ENCODE peak calls at places on chromosomes 1 and 21, in four cellular contexts. L, S, I and O are unnamed samples.

GRCh38 chr1:247295274-247295684 is 36.4 kb downstream of the ZNF496 start:
- DNase-seq in S (no peak), L (no peak), I (peak; percentile 44), O (no peak)

GRCh38 chr1:153842006-153842471 is 66.8 kb downstream of the SLC27A3 start:
- DNase-seq in L (no peak), I (no peak), S (no peak), O (no peak)

GRCh38 chr1:219797009-219797408 is 131.3 kb downstream of the SLC30A10 start:
- DNase-seq in L (no peak), I (no peak), S (no peak), O (no peak)

GRCh38 chr1:191696371-191696770 is 461.9 kb upstream of the RGS18 start:
- DNase-seq in L (no peak), I (no peak), S (no peak), O (no peak)

GRCh38 chr21:43354016-43354420 is 72.9 kb downstream of the SIK1 start:
- DNase-seq in I (no peak), L (no peak), S (no peak), O (no peak)

GRCh38 chr21:31894441-31894840 is 21.6 kb downstream of the HUNK start:
- DNase-seq in L (no peak), S (no peak), I (no peak), O (no peak)

GRCh38 chr1:171610385-171610784 is 11.7 kb upstream of the MYOCOS start:
- DNase-seq in L (no peak), I (no peak), S (no peak), O (no peak)

GRCh38 chr1:185207980-185208602 is 51.1 kb downstream of the SWT1 start:
- DNase-seq in I (no peak), L (no peak), S (no peak), O (no peak)

GRCh38 chr1:247064309-247064708 is 14.3 kb downstream of the ZNF670 start:
- DNase-seq in I (no peak), L (no peak), S (no peak), O (no peak)

GRCh38 chr1:28815533-28815932 is 3.6 kb downstream of the OPRD1 start:
- DNase-seq in S (no peak), L (no peak), I (no peak), O (no peak)

GRCh38 chr21:42636535-42636914 is 16.9 kb upstream of the PDE9A start:
- DNase-seq in S (no peak), L (no peak), I (no peak), O (no peak)

GRCh38 chr1:240474133-240474614 is 137.8 kb downstream of the GREM2 start:
- DNase-seq in L (peak; percentile 12), I (no peak), S (no peak), O (no peak)

GRCh38 chr1:81115422-81115821 is 685.3 kb upstream of the ADGRL2 start:
- DNase-seq in L (no peak), I (no peak), S (no peak), O (no peak)

GRCh38 chr1:162757476-162757875 is 33.0 kb upstream of the HSD17B7 start:
- DNase-seq in S (no peak), L (no peak), I (no peak), O (no peak)

GRCh38 chr1:55623339-55623738 is 408.2 kb upstream of the USP24 start:
- DNase-seq in L (peak; percentile 6), I (no peak), S (no peak), O (no peak)

GRCh38 chr1:109312246-109312645 is 5.4 kb upstream of the MYBPHL start:
- DNase-seq in L (no peak), S (no peak), I (no peak), O (no peak)

GRCh38 chr1:212098340-212098739 is 62.8 kb downstream of the DTL start:
- DNase-seq in L (no peak), S (no peak), I (no peak), O (no peak)

GRCh38 chr1:174222166-174222949 is 63.0 kb downstream of the RABGAP1L start:
- DNase-seq in S (no peak), L (no peak), I (no peak), O (no peak)

GRCh38 chr21:36478941-36479340 is 981 bp downstream of the CLDN14 start:
- DNase-seq in S (peak; percentile 15), I (peak; percentile 57), L (no peak), O (no peak)

GRCh38 chr1:157105988-157106812 is 6.6 kb upstream of the ETV3L start:
- DNase-seq in I (no peak), S (peak; percentile 67), L (peak; percentile 16), O (no peak)

GRCh38 chr1:182149411-182149965 is 88.0 kb upstream of the ZNF648 start:
- DNase-seq in S (no peak), L (peak; percentile 86), I (no peak), O (no peak)

GRCh38 chr1:43545686-43546387 is 15.2 kb downstream of the PTPRF start:
- DNase-seq in S (peak; percentile 59), L (peak; percentile 39), I (peak; percentile 98), O (peak; percentile 98)

GRCh38 chr21:46551636-46552241 is 53.1 kb downstream of the S100B start:
- DNase-seq in I (peak; percentile 35), L (no peak), S (no peak), O (no peak)
- TF ChIP-seq NR3C1 in I (no peak), L (no peak), S (no peak), O (no peak)

DNA sequence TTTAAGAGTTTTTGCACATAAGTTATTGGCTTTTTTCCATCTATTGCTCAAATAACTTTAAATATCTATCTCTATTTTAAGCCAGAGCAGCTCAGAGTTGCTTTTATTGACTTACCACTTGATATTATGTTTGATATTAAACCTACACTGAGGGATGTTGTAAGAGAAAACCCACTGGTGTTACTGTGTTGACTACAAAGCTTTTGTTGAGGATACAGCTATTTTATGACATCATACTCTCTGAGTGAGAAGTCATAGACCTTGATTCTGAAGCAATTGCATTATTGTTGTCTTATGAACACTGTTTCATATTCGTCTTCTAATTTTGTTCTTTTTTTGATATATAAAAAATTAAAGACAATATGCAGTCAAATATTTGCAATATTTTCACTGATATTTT is 560.4 kb downstream of the PTBP2 start:
- DNase-seq in I (no peak), S (no peak), L (no peak), O (no peak)
- TF ChIP-seq NR3C1 in I (no peak), S (no peak), L (no peak), O (no peak)

DNA sequence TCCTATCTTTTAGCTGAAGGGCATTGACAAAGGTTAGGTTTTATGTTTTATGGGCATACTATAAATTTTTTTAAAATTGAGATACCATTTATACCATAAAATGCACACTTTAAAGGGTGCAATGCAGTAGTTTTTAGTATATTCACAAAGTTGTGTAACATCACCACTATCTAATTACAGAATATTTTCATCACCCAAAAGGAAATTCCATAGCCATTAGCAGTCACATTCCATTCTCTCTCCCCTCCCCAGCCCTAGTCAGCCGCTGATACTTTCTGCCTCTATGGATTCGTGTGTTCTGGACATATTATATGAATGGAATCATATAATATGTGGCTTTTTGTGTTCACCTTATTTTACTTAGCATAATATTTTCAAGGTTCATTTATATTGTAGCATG is 135.8 kb upstream of the B3GALT2 start:
- DNase-seq in S (no peak), I (no peak), L (no peak), O (no peak)
- TF ChIP-seq NR3C1 in S (no peak), I (no peak), L (no peak), O (no peak)

DNA sequence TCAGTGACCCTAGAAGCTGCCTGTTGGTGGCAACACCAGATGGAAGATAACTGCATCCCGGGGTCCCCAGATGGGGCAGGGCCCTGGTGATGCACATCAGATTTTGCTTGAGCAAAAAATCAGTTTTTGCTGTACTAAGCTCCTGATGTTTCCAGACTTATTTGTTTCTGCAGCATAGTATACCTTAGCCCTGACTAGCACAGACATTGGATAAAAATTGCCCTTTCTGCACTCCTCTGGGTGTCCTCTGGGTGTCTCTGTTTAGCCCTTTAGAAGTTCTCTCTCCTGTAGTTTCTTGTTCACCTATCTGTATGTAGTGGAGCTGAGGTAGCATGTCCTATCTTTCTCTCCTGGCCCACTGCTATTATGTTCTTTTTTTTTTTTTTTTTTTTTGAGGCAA is 30.3 kb upstream of the PLA2G2C start:
- DNase-seq in L (peak; percentile 36), I (no peak), S (no peak), O (peak; percentile 7)
- TF ChIP-seq NR3C1 in L (no peak), I (no peak), S (no peak), O (no peak)

DNA sequence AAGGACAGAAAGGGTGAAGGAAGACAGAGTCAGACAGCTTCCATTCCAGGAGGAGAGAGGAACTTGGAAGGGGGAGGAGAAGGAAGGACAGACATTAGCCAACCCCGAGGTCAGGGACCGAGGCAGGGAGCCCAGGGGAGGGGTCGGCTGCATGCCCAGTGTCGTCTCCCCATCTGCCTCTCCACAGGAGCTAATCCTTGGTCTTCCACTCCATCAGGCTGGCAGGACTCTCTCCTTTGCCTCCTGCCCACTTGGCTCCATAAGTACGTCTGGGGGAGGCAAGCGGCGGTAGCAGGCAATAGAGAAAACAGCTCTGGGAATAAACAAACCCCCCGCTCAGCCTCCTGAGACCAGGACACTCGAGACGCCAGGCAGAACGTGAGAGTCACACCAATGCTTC is 71.3 kb downstream of the GRIK3 start:
- DNase-seq in L (no peak), S (no peak), I (no peak), O (no peak)
- TF ChIP-seq NR3C1 in L (no peak), S (no peak), I (no peak), O (no peak)